ENCODE peak calls at places on chromosomes 4 and X, in five cellular contexts. One of them, this sample, is unnamed.

GRCh38 chr4:90165883-90166282 is 38.7 kb downstream of the CCSER1 start:
- DNase-seq in HFFc6: no peak
- DNase-seq in germinal center: no peak
- DNase-seq in activated T-cell treated with anti-CD3 and anti-CD28 coated beads, Interleukin-2, amount 50 U/mL, for 1 hour: no peak
- DNase-seq in NCI-H1092 treated with DMSO at 0.1 percent for 48 hours: no peak
- DNase-seq in this sample: no peak

GRCh38 chr4:78056265-78057129 is 626 bp upstream of the FRAS1 start:
- DNase-seq in HFFc6: peak; percentile 74
- DNase-seq in germinal center: peak; percentile 67
- DNase-seq in activated T-cell treated with anti-CD3 and anti-CD28 coated beads, Interleukin-2, amount 50 U/mL, for 1 hour: no peak
- DNase-seq in NCI-H1092 treated with DMSO at 0.1 percent for 48 hours: peak; percentile 91
- DNase-seq in this sample: no peak

GRCh38 chr4:79623125-79623905 is 215.3 kb upstream of the GK2 start:
- DNase-seq in HFFc6: no peak
- DNase-seq in germinal center: no peak
- DNase-seq in activated T-cell treated with anti-CD3 and anti-CD28 coated beads, Interleukin-2, amount 50 U/mL, for 1 hour: no peak
- DNase-seq in NCI-H1092 treated with DMSO at 0.1 percent for 48 hours: peak; percentile 16
- DNase-seq in this sample: no peak

GRCh38 chrX:153927686-153927935 is 1.5 kb upstream of the ARHGAP4 start:
- DNase-seq in HFFc6: no peak
- DNase-seq in germinal center: no peak
- DNase-seq in activated T-cell treated with anti-CD3 and anti-CD28 coated beads, Interleukin-2, amount 50 U/mL, for 1 hour: no peak
- DNase-seq in NCI-H1092 treated with DMSO at 0.1 percent for 48 hours: no peak
- DNase-seq in this sample: no peak

GRCh38 chrX:155745792-155746191 is 133.0 kb upstream of the TMLHE start:
- DNase-seq in HFFc6: no peak
- DNase-seq in germinal center: no peak
- DNase-seq in activated T-cell treated with anti-CD3 and anti-CD28 coated beads, Interleukin-2, amount 50 U/mL, for 1 hour: no peak
- DNase-seq in NCI-H1092 treated with DMSO at 0.1 percent for 48 hours: peak; percentile 89
- DNase-seq in this sample: no peak

GRCh38 chrX:68828740-68829593 is at the start of gene EFNB1:
- DNase-seq in HFFc6: peak; percentile 89
- DNase-seq in germinal center: peak; percentile 88
- DNase-seq in activated T-cell treated with anti-CD3 and anti-CD28 coated beads, Interleukin-2, amount 50 U/mL, for 1 hour: peak; percentile 85
- DNase-seq in NCI-H1092 treated with DMSO at 0.1 percent for 48 hours: peak; percentile 97
- DNase-seq in this sample: peak; percentile 59

GRCh38 chr4:118325443-118325842 is 27.4 kb downstream of the PRSS12 start:
- DNase-seq in HFFc6: no peak
- DNase-seq in germinal center: no peak
- DNase-seq in activated T-cell treated with anti-CD3 and anti-CD28 coated beads, Interleukin-2, amount 50 U/mL, for 1 hour: no peak
- DNase-seq in NCI-H1092 treated with DMSO at 0.1 percent for 48 hours: no peak
- DNase-seq in this sample: no peak

GRCh38 chrX:13196778-13197177 is 123.1 kb downstream of the ATXN3L start:
- DNase-seq in HFFc6: no peak
- DNase-seq in germinal center: no peak
- DNase-seq in activated T-cell treated with anti-CD3 and anti-CD28 coated beads, Interleukin-2, amount 50 U/mL, for 1 hour: no peak
- DNase-seq in NCI-H1092 treated with DMSO at 0.1 percent for 48 hours: no peak
- DNase-seq in this sample: no peak

GRCh38 chr4:40058121-40058520 is 1.5 kb downstream of the N4BP2 start:
- DNase-seq in HFFc6: no peak
- DNase-seq in germinal center: peak; percentile 9
- DNase-seq in activated T-cell treated with anti-CD3 and anti-CD28 coated beads, Interleukin-2, amount 50 U/mL, for 1 hour: no peak
- DNase-seq in NCI-H1092 treated with DMSO at 0.1 percent for 48 hours: no peak
- DNase-seq in this sample: no peak

GRCh38 chr4:11954093-11954492 is 525.4 kb upstream of the HS3ST1 start:
- DNase-seq in HFFc6: no peak
- DNase-seq in germinal center: no peak
- DNase-seq in activated T-cell treated with anti-CD3 and anti-CD28 coated beads, Interleukin-2, amount 50 U/mL, for 1 hour: no peak
- DNase-seq in NCI-H1092 treated with DMSO at 0.1 percent for 48 hours: peak; percentile 10
- DNase-seq in this sample: no peak

GRCh38 chrX:1281511-1281910 is 12.9 kb downstream of the CSF2RA start:
- DNase-seq in HFFc6: peak; percentile 95
- DNase-seq in germinal center: no peak
- DNase-seq in activated T-cell treated with anti-CD3 and anti-CD28 coated beads, Interleukin-2, amount 50 U/mL, for 1 hour: no peak
- DNase-seq in NCI-H1092 treated with DMSO at 0.1 percent for 48 hours: no peak
- DNase-seq in this sample: no peak

GRCh38 chrX:64976673-64977040 is 407 bp upstream of the ZC4H2 start:
- DNase-seq in HFFc6: no peak
- DNase-seq in germinal center: peak; percentile 2
- DNase-seq in activated T-cell treated with anti-CD3 and anti-CD28 coated beads, Interleukin-2, amount 50 U/mL, for 1 hour: no peak
- DNase-seq in NCI-H1092 treated with DMSO at 0.1 percent for 48 hours: no peak
- DNase-seq in this sample: no peak

GRCh38 chr4:107666134-107666533 is 53.9 kb downstream of the PAPSS1 start:
- DNase-seq in HFFc6: peak; percentile 36
- DNase-seq in germinal center: no peak
- DNase-seq in activated T-cell treated with anti-CD3 and anti-CD28 coated beads, Interleukin-2, amount 50 U/mL, for 1 hour: no peak
- DNase-seq in NCI-H1092 treated with DMSO at 0.1 percent for 48 hours: no peak
- DNase-seq in this sample: no peak

GRCh38 chrX:43853225-43853828 is 28.9 kb downstream of the MAOB start:
- DNase-seq in HFFc6: no peak
- DNase-seq in germinal center: no peak
- DNase-seq in activated T-cell treated with anti-CD3 and anti-CD28 coated beads, Interleukin-2, amount 50 U/mL, for 1 hour: no peak
- DNase-seq in NCI-H1092 treated with DMSO at 0.1 percent for 48 hours: no peak
- DNase-seq in this sample: no peak

GRCh38 chr4:175308236-175308635 is 390.1 kb downstream of the ADAM29 start:
- DNase-seq in HFFc6: no peak
- DNase-seq in germinal center: no peak
- DNase-seq in activated T-cell treated with anti-CD3 and anti-CD28 coated beads, Interleukin-2, amount 50 U/mL, for 1 hour: no peak
- DNase-seq in NCI-H1092 treated with DMSO at 0.1 percent for 48 hours: no peak
- DNase-seq in this sample: no peak

GRCh38 chrX:10014462-10015373 is 47.6 kb downstream of the CLDN34 start:
- DNase-seq in HFFc6: peak; percentile 82
- DNase-seq in germinal center: peak; percentile 83
- DNase-seq in activated T-cell treated with anti-CD3 and anti-CD28 coated beads, Interleukin-2, amount 50 U/mL, for 1 hour: peak; percentile 84
- DNase-seq in NCI-H1092 treated with DMSO at 0.1 percent for 48 hours: peak; percentile 84
- DNase-seq in this sample: no peak

GRCh38 chrX:19721726-19722370 is 165.6 kb downstream of the SH3KBP1 start:
- DNase-seq in HFFc6: no peak
- DNase-seq in germinal center: no peak
- DNase-seq in activated T-cell treated with anti-CD3 and anti-CD28 coated beads, Interleukin-2, amount 50 U/mL, for 1 hour: no peak
- DNase-seq in NCI-H1092 treated with DMSO at 0.1 percent for 48 hours: no peak
- DNase-seq in this sample: no peak

GRCh38 chr4:13103382-13104015 is 380.6 kb downstream of the RAB28 start:
- DNase-seq in HFFc6: no peak
- DNase-seq in germinal center: no peak
- DNase-seq in activated T-cell treated with anti-CD3 and anti-CD28 coated beads, Interleukin-2, amount 50 U/mL, for 1 hour: no peak
- DNase-seq in NCI-H1092 treated with DMSO at 0.1 percent for 48 hours: no peak
- DNase-seq in this sample: no peak

GRCh38 chr4:161856711-161857326 is 307.0 kb downstream of the FSTL5 start:
- DNase-seq in HFFc6: no peak
- DNase-seq in germinal center: no peak
- DNase-seq in activated T-cell treated with anti-CD3 and anti-CD28 coated beads, Interleukin-2, amount 50 U/mL, for 1 hour: no peak
- DNase-seq in NCI-H1092 treated with DMSO at 0.1 percent for 48 hours: no peak
- DNase-seq in this sample: no peak

GRCh38 chr4:100174985-100175383 is 15.3 kb downstream of the DDIT4L start:
- DNase-seq in HFFc6: no peak
- DNase-seq in germinal center: no peak
- DNase-seq in activated T-cell treated with anti-CD3 and anti-CD28 coated beads, Interleukin-2, amount 50 U/mL, for 1 hour: no peak
- DNase-seq in NCI-H1092 treated with DMSO at 0.1 percent for 48 hours: no peak
- DNase-seq in this sample: no peak

GRCh38 chr4:43243433-43244116 is 351.1 kb downstream of the GRXCR1 start:
- DNase-seq in HFFc6: no peak
- DNase-seq in germinal center: no peak
- DNase-seq in activated T-cell treated with anti-CD3 and anti-CD28 coated beads, Interleukin-2, amount 50 U/mL, for 1 hour: no peak
- DNase-seq in NCI-H1092 treated with DMSO at 0.1 percent for 48 hours: no peak
- DNase-seq in this sample: no peak

GRCh38 chr4:111960241-111960667 is 185.0 kb upstream of the FAM241A start:
- DNase-seq in HFFc6: peak; percentile 68
- DNase-seq in germinal center: no peak
- DNase-seq in activated T-cell treated with anti-CD3 and anti-CD28 coated beads, Interleukin-2, amount 50 U/mL, for 1 hour: no peak
- DNase-seq in NCI-H1092 treated with DMSO at 0.1 percent for 48 hours: no peak
- DNase-seq in this sample: no peak

GRCh38 chr4:169716677-169717076 is 41.1 kb downstream of the HPF1 start:
- DNase-seq in HFFc6: no peak
- DNase-seq in germinal center: no peak
- DNase-seq in activated T-cell treated with anti-CD3 and anti-CD28 coated beads, Interleukin-2, amount 50 U/mL, for 1 hour: no peak
- DNase-seq in NCI-H1092 treated with DMSO at 0.1 percent for 48 hours: no peak
- DNase-seq in this sample: no peak

GRCh38 chr4:74675673-74676279 is 118.5 kb downstream of the BTC start:
- DNase-seq in HFFc6: peak; percentile 65
- DNase-seq in germinal center: peak; percentile 25
- DNase-seq in activated T-cell treated with anti-CD3 and anti-CD28 coated beads, Interleukin-2, amount 50 U/mL, for 1 hour: no peak
- DNase-seq in NCI-H1092 treated with DMSO at 0.1 percent for 48 hours: peak; percentile 18
- DNase-seq in this sample: no peak

GRCh38 chr4:80049402-80049801 is 23.6 kb downstream of the ANTXR2 start:
- DNase-seq in HFFc6: no peak
- DNase-seq in germinal center: no peak
- DNase-seq in activated T-cell treated with anti-CD3 and anti-CD28 coated beads, Interleukin-2, amount 50 U/mL, for 1 hour: no peak
- DNase-seq in NCI-H1092 treated with DMSO at 0.1 percent for 48 hours: no peak
- DNase-seq in this sample: no peak

GRCh38 chr4:118280501-118281218 is 72.1 kb downstream of the PRSS12 start:
- DNase-seq in HFFc6: peak; percentile 56
- DNase-seq in germinal center: peak; percentile 31
- DNase-seq in activated T-cell treated with anti-CD3 and anti-CD28 coated beads, Interleukin-2, amount 50 U/mL, for 1 hour: no peak
- DNase-seq in NCI-H1092 treated with DMSO at 0.1 percent for 48 hours: peak; percentile 34
- DNase-seq in this sample: no peak

GRCh38 chr4:24736066-24736465 is 59.3 kb upstream of the SOD3 start:
- DNase-seq in HFFc6: peak; percentile 22
- DNase-seq in germinal center: peak; percentile 10
- DNase-seq in activated T-cell treated with anti-CD3 and anti-CD28 coated beads, Interleukin-2, amount 50 U/mL, for 1 hour: no peak
- DNase-seq in NCI-H1092 treated with DMSO at 0.1 percent for 48 hours: no peak
- DNase-seq in this sample: no peak

GRCh38 chr4:149426461-149426860 is 389.2 kb downstream of the IQCM start:
- DNase-seq in HFFc6: no peak
- DNase-seq in germinal center: no peak
- DNase-seq in activated T-cell treated with anti-CD3 and anti-CD28 coated beads, Interleukin-2, amount 50 U/mL, for 1 hour: no peak
- DNase-seq in NCI-H1092 treated with DMSO at 0.1 percent for 48 hours: no peak
- DNase-seq in this sample: no peak

GRCh38 chr4:55255171-55255570 is 90.9 kb upstream of the SRD5A3 start:
- DNase-seq in HFFc6: peak; percentile 62
- DNase-seq in germinal center: no peak
- DNase-seq in activated T-cell treated with anti-CD3 and anti-CD28 coated beads, Interleukin-2, amount 50 U/mL, for 1 hour: no peak
- DNase-seq in NCI-H1092 treated with DMSO at 0.1 percent for 48 hours: no peak
- DNase-seq in this sample: no peak

GRCh38 chrX:56314334-56314733 is 82.2 kb downstream of the KLF8 start:
- DNase-seq in HFFc6: no peak
- DNase-seq in germinal center: no peak
- DNase-seq in activated T-cell treated with anti-CD3 and anti-CD28 coated beads, Interleukin-2, amount 50 U/mL, for 1 hour: no peak
- DNase-seq in NCI-H1092 treated with DMSO at 0.1 percent for 48 hours: no peak
- DNase-seq in this sample: no peak

GRCh38 chr4:52604215-52604614 is 54.9 kb downstream of the USP46 start:
- DNase-seq in HFFc6: no peak
- DNase-seq in germinal center: no peak
- DNase-seq in activated T-cell treated with anti-CD3 and anti-CD28 coated beads, Interleukin-2, amount 50 U/mL, for 1 hour: no peak
- DNase-seq in NCI-H1092 treated with DMSO at 0.1 percent for 48 hours: no peak
- DNase-seq in this sample: no peak

GRCh38 chrX:17792842-17793241 is 55.5 kb downstream of the SCML1 start:
- DNase-seq in HFFc6: no peak
- DNase-seq in germinal center: no peak
- DNase-seq in activated T-cell treated with anti-CD3 and anti-CD28 coated beads, Interleukin-2, amount 50 U/mL, for 1 hour: no peak
- DNase-seq in NCI-H1092 treated with DMSO at 0.1 percent for 48 hours: peak; percentile 90
- DNase-seq in this sample: no peak

GRCh38 chr4:37993806-37994205 is 33.6 kb downstream of the PTTG2 start:
- DNase-seq in HFFc6: no peak
- DNase-seq in germinal center: no peak
- DNase-seq in activated T-cell treated with anti-CD3 and anti-CD28 coated beads, Interleukin-2, amount 50 U/mL, for 1 hour: no peak
- DNase-seq in NCI-H1092 treated with DMSO at 0.1 percent for 48 hours: no peak
- DNase-seq in this sample: no peak

GRCh38 chr4:46146993-46147392 is 23.1 kb upstream of the GABRG1 start:
- DNase-seq in HFFc6: no peak
- DNase-seq in germinal center: no peak
- DNase-seq in activated T-cell treated with anti-CD3 and anti-CD28 coated beads, Interleukin-2, amount 50 U/mL, for 1 hour: no peak
- DNase-seq in NCI-H1092 treated with DMSO at 0.1 percent for 48 hours: no peak
- DNase-seq in this sample: no peak